ENCODE peak calls at places on chromosomes 2 and 18, in nine cellular contexts. G is LoVo; P is GM19239; T is stimulated activated CD8-positive, alpha-beta memory T cell treated with anti-CD3 and anti-CD28 coated beads, Interleukin-4, amount 100 ng/mL, for 4 hours; E is breast epithelium; A is GM12865; B is naive thymus-derived CD8-positive, alpha-beta T cell; H is NCI-H1105 treated with DMSO at 0.1 percent for 48 hours; M is stimulated activated CD4-positive, alpha-beta T cell treated with anti-CD3 and anti-CD28 coated beads, TNF-alpha, amount 100 ng/mL, for 1 hour. R is an unnamed sample.

GRCh38 chr18:21725201-21725600 is 15.4 kb upstream of the MIB1 start:
- DNase-seq in G (no peak), B (no peak), T (no peak), A (no peak), M (no peak), P (no peak), E (no peak), H (no peak), R (no peak)

GRCh38 chr18:22546905-22547304 is 129.2 kb upstream of the CTAGE1 start:
- DNase-seq in H (no peak), B (no peak), E (no peak), G (no peak), M (no peak), P (no peak), T (no peak), A (no peak), R (no peak)

GRCh38 chr2:201414099-201415023 is 36.9 kb downstream of the TRAK2 start:
- DNase-seq in A (peak; percentile 52), P (no peak), G (no peak), T (no peak), B (peak; percentile 40), H (no peak), M (no peak), E (no peak), R (no peak)

GRCh38 chr2:62042944-62043343 is 137.5 kb downstream of the COMMD1 start:
- DNase-seq in G (no peak), T (no peak), M (no peak), A (no peak), P (no peak), E (peak; percentile 35), B (no peak), H (no peak), R (peak; percentile 78)

GRCh38 chr2:42569116-42569711 is 782 bp downstream of the MTA3 start:
- DNase-seq in H (peak; percentile 49), M (no peak), E (no peak), A (peak; percentile 41), P (peak; percentile 40), G (no peak), T (no peak), B (no peak), R (peak; percentile 12)

GRCh38 chr18:13563390-13563805 is 163.0 kb downstream of the FAM210A start:
- DNase-seq in A (peak; percentile 55), E (no peak), T (no peak), M (no peak), P (no peak), H (no peak), G (no peak), B (no peak), R (no peak)

GRCh38 chr18:80245781-80246655 is 1.3 kb downstream of the PARD6G start:
- DNase-seq in B (no peak), A (no peak), P (no peak), E (peak; percentile 39), G (no peak), M (no peak), T (no peak), H (peak; percentile 72), R (peak; percentile 55)

GRCh38 chr2:72917875-72918660 is 749 bp downstream of the EMX1 start:
- DNase-seq in P (no peak), T (no peak), B (no peak), E (no peak), H (peak; percentile 27), G (no peak), A (no peak), M (no peak), R (no peak)

GRCh38 chr18:74284501-74285004 is 7.2 kb downstream of the CYB5A start:
- DNase-seq in E (no peak), G (no peak), M (no peak), T (no peak), B (no peak), P (no peak), A (no peak), H (peak; percentile 74), R (no peak)

GRCh38 chr18:46169464-46169941 is 65.3 kb downstream of the HAUS1 start:
- DNase-seq in H (no peak), G (no peak), A (peak; percentile 35), T (no peak), M (no peak), P (no peak), E (no peak), B (no peak), R (no peak)

GRCh38 chr2:221529943-221530652 is 42.0 kb downstream of the EPHA4 start:
- DNase-seq in T (no peak), G (peak; percentile 53), A (no peak), E (no peak), P (no peak), M (no peak), H (peak; percentile 87), B (no peak), R (peak; percentile 60)

R was measured in prostate gland.